ENCODE peak calls at places on chromosomes 12 and 14, in four cellular contexts. L, F, P and Y are unnamed samples. For H3K4me1, the result is how much of the 10 kb centered on the place peaks cover.

GRCh38 chr14:90568405-90568804 is 171.6 kb downstream of the CALM1 start:
- DNase-seq in L (no peak), F (no peak), P (no peak), Y (no peak)

GRCh38 chr12:67222302-67222701 is 46.9 kb upstream of the CAND1 start:
- DNase-seq in F (no peak), P (no peak), L (peak), Y (peak)

GRCh38 chr12:129069886-129070285 is 216.6 kb downstream of the GLT1D1 start:
- DNase-seq in F (no peak), P (no peak), L (no peak), Y (no peak)

GRCh38 chr12:25648460-25648859 is 95.4 kb upstream of the LMNTD1 start:
- DNase-seq in P (no peak), F (peak), L (peak), Y (peak)

GRCh38 chr14:23033801-23034497 is 751 bp downstream of the PSMB5 start:
- DNase-seq in L (no peak), P (no peak), F (no peak), Y (no peak)

GRCh38 chr12:124715121-124715990 is 147.9 kb upstream of the NCOR2 start:
- DNase-seq in L (peak), P (no peak), F (no peak), Y (peak)

GRCh38 chr12:93624595-93625294 is 52.3 kb downstream of the SOCS2 start:
- DNase-seq in F (peak), L (peak), P (peak), Y (peak)

GRCh38 chr12:41919526-41920305 is 225.0 kb downstream of the GXYLT1 start:
- DNase-seq in F (no peak), P (no peak), L (no peak), Y (no peak)

GRCh38 chr12:42140901-42141300 is 3.8 kb downstream of the GXYLT1 start:
- DNase-seq in F (no peak), P (peak), L (peak), Y (peak)

GRCh38 chr12:54404061-54405004 is 14.7 kb downstream of the ITGA5 start:
- DNase-seq in P (peak), F (peak), L (peak), Y (no peak)

GRCh38 chr12:127487031-127487430 is 779.9 kb upstream of the TMEM132C start:
- DNase-seq in F (no peak), L (peak), P (no peak), Y (peak)

GRCh38 chr14:39264558-39264957 is 30.8 kb downstream of the MIA2 start:
- DNase-seq in P (no peak), F (no peak), L (no peak), Y (no peak)

GRCh38 chr12:109988903-109989302 is 7.3 kb downstream of the GIT2 start:
- DNase-seq in L (no peak), F (peak), P (no peak), Y (no peak)

GRCh38 chr12:20368653-20369163 is 371 bp downstream of the PDE3A start:
- DNase-seq in P (no peak), L (no peak), F (peak), Y (peak)

GRCh38 chr12:68368332-68368731 is 36.2 kb upstream of the MDM1 start:
- DNase-seq in F (no peak), P (no peak), L (no peak), Y (no peak)

GRCh38 chr14:66070542-66071319 is 415.4 kb upstream of the CCDC196 start:
- DNase-seq in F (peak), L (peak), P (peak), Y (no peak)

GRCh38 chr14:67680941-67681340 is 6.5 kb upstream of the VTI1B start:
- DNase-seq in L (no peak), F (no peak), P (no peak), Y (no peak)

GRCh38 chr14:23430733-23431105 is 4.7 kb downstream of the MYH7 start:
- DNase-seq in F (no peak), L (no peak), P (no peak), Y (peak)

GRCh38 chr12:1927751-1928351 is 9.4 kb upstream of the CACNA2D4 start:
- DNase-seq in F (no peak), L (no peak), P (no peak), Y (no peak)

GRCh38 chr14:101559624-101560533 is 1.4 kb upstream of the DIO3 start:
- DNase-seq in L (peak), P (no peak), F (no peak), Y (peak)

GRCh38 chr12:93040367-93040766 is 111.3 kb upstream of the EEA1 start:
- DNase-seq in L (no peak), F (no peak), P (no peak), Y (no peak)

GRCh38 chr14:91244501-91244901 is at the start of gene GPR68:
- DNase-seq in P (no peak), L (no peak), F (no peak), Y (peak)

GRCh38 chr12:118850244-118850825 is 131.0 kb upstream of the SRRM4 start:
- DNase-seq in P (peak), L (peak), F (no peak), Y (no peak)

GRCh38 chr12:123363743-123364531 is 710 bp downstream of the SBNO1 start:
- DNase-seq in P (peak), L (peak), F (peak), Y (peak)

GRCh38 chr12:63313139-63313538 is 162.1 kb upstream of the AVPR1A start:
- DNase-seq in F (no peak), P (no peak), L (no peak), Y (no peak)

GRCh38 chr12:2834581-2835491 is at the start of gene NRIP2:
- DNase-seq in P (no peak), F (peak), L (no peak), Y (peak)

GRCh38 chr14:98290596-98290995 is 981.4 kb downstream of the BCL11B start:
- DNase-seq in L (peak), P (no peak), F (no peak), Y (peak)

GRCh38 chr12:2053675-2054070 is 886 bp downstream of the CACNA1C start:
- DNase-seq in F (no peak), L (no peak), P (no peak), Y (no peak)

GRCh38 chr14:21026988-21027315 is 2.1 kb upstream of the NDRG2 start:
- DNase-seq in L (no peak), F (no peak), P (no peak), Y (no peak)

GRCh38 chr14:32623300-32624093 is 294.4 kb downstream of the AKAP6 start:
- DNase-seq in L (peak), P (no peak), F (no peak), Y (no peak)

GRCh38 chr12:20832911-20833310 is 22.4 kb downstream of the SLCO1B3 start:
- DNase-seq in P (no peak), F (no peak), L (no peak), Y (no peak)

GRCh38 chr14:65639216-65639615 is 226.7 kb downstream of the FUT8 start:
- DNase-seq in P (peak), F (peak), L (peak), Y (peak)

GRCh38 chr12:16387919-16388318 is 40.5 kb downstream of the MGST1 start:
- DNase-seq in L (no peak), P (no peak), F (no peak), Y (no peak)

GRCh38 chr12:19244312-19244711 is 114.8 kb downstream of the PLEKHA5 start:
- DNase-seq in F (no peak), P (no peak), L (no peak), Y (no peak)

GRCh38 chr12:124486346-124486963 is 81.0 kb downstream of the NCOR2 start:
- DNase-seq in L (no peak), P (no peak), F (no peak), Y (no peak)

GRCh38 chr12:103632554-103633216 is 45.6 kb downstream of the STAB2 start:
- DNase-seq in P (peak), L (peak), F (peak), Y (peak)

GRCh38 chr12:122028165-122028591 is 6.5 kb downstream of the BCL7A start:
- DNase-seq in L (no peak), F (no peak), P (no peak), Y (peak)

GRCh38 chr12:116882742-116883141 is 1.5 kb upstream of the HRK start:
- DNase-seq in L (peak), F (peak), P (no peak), Y (no peak)

GRCh38 chr14:50828738-50829471 is 2.1 kb downstream of the NIN start:
- DNase-seq in F (no peak), L (no peak), P (no peak), Y (no peak)

GRCh38 chr14:104753528-104754212 is 723 bp downstream of the SIVA1 start:
- DNase-seq in F (peak), L (peak), P (no peak), Y (no peak)

DNA sequence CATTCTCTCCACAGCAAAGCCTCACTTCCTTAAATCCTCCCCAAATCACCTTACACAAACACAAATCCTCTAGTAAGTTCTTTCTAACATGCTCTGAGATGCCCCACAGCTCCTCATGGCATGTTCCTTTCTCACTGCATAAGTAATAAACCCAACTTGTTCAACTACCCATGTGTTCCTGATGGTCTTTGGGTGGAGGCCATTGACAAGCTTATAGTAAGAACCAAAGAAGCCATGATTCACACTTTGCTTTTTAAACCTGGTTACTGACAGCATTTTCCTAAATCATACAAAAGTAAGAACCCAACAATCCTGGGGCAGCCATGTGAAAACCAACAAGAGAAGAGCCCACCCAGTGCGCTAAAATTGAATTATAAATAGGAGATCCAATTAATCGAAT is 138.6 kb downstream of the ITPR2 start:
- DNase-seq in F (no peak), L (no peak), P (no peak), Y (no peak)
- TF ChIP-seq EZH2 in F (no peak), L (no peak), P (no peak), Y (no peak)

GRCh38 chr14:55604900-55605418 is 25.0 kb downstream of the KTN1 start:
- DNase-seq in L (no peak), F (no peak), P (no peak), Y (no peak)
- H3K4me1 ChIP-seq in L (half or more), F (half or more), P (half or more), Y (under half)

DNA sequence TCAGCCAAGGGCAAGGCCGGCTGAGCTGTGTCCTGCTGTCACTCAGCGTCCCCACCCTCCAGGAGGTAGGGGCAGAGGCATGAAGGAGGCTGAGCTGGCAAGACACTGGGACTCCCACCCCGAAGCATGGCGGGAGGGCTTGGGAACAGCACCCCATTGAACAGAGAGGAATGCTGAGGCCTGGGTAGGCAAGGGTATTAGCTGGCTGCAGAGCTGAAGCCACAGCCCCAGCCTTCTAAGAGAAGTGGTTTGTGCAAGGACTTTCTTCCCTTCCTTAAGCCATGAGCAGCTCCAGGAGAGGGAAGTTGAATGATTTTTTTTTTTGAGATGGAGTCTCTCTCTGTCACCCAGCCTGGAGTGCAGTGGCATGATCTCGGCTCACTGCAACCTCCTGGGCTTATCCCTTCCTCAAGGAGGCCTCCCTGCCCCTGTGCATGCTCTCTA is 6.6 kb upstream of the CFAP73 start:
- DNase-seq in L (no peak), F (no peak), P (no peak), Y (no peak)
- H3K4me2 ChIP-seq in L (no peak), F (no peak), P (no peak), Y (no peak)

GRCh38 chr12:51864701-51865469 is 16.4 kb upstream of the FIGNL2 start:
- DNase-seq in P (no peak), F (no peak), L (no peak), Y (no peak)
- TF ChIP-seq EZH2 in P (no peak), F (no peak), L (no peak), Y (no peak)